ENCODE peak calls at places on chromosomes 16 and 17, in eight cellular contexts. One of them, this sample, is unnamed.

GRCh38 chr17:66805567-66805966 is 29.4 kb upstream of the CACNG5 start:
- DNase-seq in CD4-positive, alpha-beta memory T cell: no peak
- DNase-seq in heart right ventricle: no peak
- DNase-seq in ovary: no peak
- DNase-seq in tibial nerve: no peak
- DNase-seq in PC-3: no peak
- DNase-seq in upper lobe of right lung: no peak
- DNase-seq in fibroblast of lung: no peak
- DNase-seq in this sample: no peak

GRCh38 chr17:40486513-40487370 is 14.7 kb downstream of the TNS4 start:
- DNase-seq in CD4-positive, alpha-beta memory T cell: no peak
- DNase-seq in heart right ventricle: no peak
- DNase-seq in ovary: peak; percentile 19
- DNase-seq in tibial nerve: no peak
- DNase-seq in PC-3: peak; percentile 64
- DNase-seq in upper lobe of right lung: no peak
- DNase-seq in fibroblast of lung: peak; percentile 81
- DNase-seq in this sample: no peak

GRCh38 chr16:56603589-56603988 is 4.8 kb upstream of the MT2A start:
- DNase-seq in CD4-positive, alpha-beta memory T cell: no peak
- DNase-seq in heart right ventricle: peak; percentile 65
- DNase-seq in ovary: no peak
- DNase-seq in tibial nerve: no peak
- DNase-seq in PC-3: peak; percentile 72
- DNase-seq in upper lobe of right lung: no peak
- DNase-seq in fibroblast of lung: peak; percentile 47
- DNase-seq in this sample: no peak

GRCh38 chr17:77810536-77810935 is 148.0 kb upstream of the TNRC6C start:
- DNase-seq in CD4-positive, alpha-beta memory T cell: no peak
- DNase-seq in heart right ventricle: peak; percentile 53
- DNase-seq in ovary: no peak
- DNase-seq in tibial nerve: no peak
- DNase-seq in PC-3: peak; percentile 71
- DNase-seq in upper lobe of right lung: no peak
- DNase-seq in fibroblast of lung: peak; percentile 77
- DNase-seq in this sample: peak; percentile 71

GRCh38 chr16:54285414-54286066 is 1.0 kb downstream of the IRX3 start:
- DNase-seq in CD4-positive, alpha-beta memory T cell: no peak
- DNase-seq in heart right ventricle: peak; percentile 27
- DNase-seq in ovary: no peak
- DNase-seq in tibial nerve: no peak
- DNase-seq in PC-3: no peak
- DNase-seq in upper lobe of right lung: peak; percentile 75
- DNase-seq in fibroblast of lung: no peak
- DNase-seq in this sample: no peak

GRCh38 chr16:842061-842476 is 41.5 kb upstream of the GNG13 start:
- DNase-seq in CD4-positive, alpha-beta memory T cell: no peak
- DNase-seq in heart right ventricle: no peak
- DNase-seq in ovary: no peak
- DNase-seq in tibial nerve: no peak
- DNase-seq in PC-3: no peak
- DNase-seq in upper lobe of right lung: no peak
- DNase-seq in fibroblast of lung: no peak
- DNase-seq in this sample: no peak

GRCh38 chr17:32349503-32349853 is 479 bp upstream of the ZNF207 start:
- DNase-seq in CD4-positive, alpha-beta memory T cell: no peak
- DNase-seq in heart right ventricle: peak; percentile 15
- DNase-seq in ovary: no peak
- DNase-seq in tibial nerve: no peak
- DNase-seq in PC-3: peak; percentile 3
- DNase-seq in upper lobe of right lung: no peak
- DNase-seq in fibroblast of lung: no peak
- DNase-seq in this sample: no peak

GRCh38 chr17:53570731-53571130 is 252.0 kb upstream of the KIF2B start:
- DNase-seq in CD4-positive, alpha-beta memory T cell: no peak
- DNase-seq in heart right ventricle: no peak
- DNase-seq in ovary: no peak
- DNase-seq in tibial nerve: no peak
- DNase-seq in PC-3: no peak
- DNase-seq in upper lobe of right lung: no peak
- DNase-seq in fibroblast of lung: peak; percentile 17
- DNase-seq in this sample: no peak

GRCh38 chr17:61495161-61495857 is 43.1 kb downstream of the TBX4 start:
- DNase-seq in CD4-positive, alpha-beta memory T cell: no peak
- DNase-seq in heart right ventricle: no peak
- DNase-seq in ovary: no peak
- DNase-seq in tibial nerve: no peak
- DNase-seq in PC-3: no peak
- DNase-seq in upper lobe of right lung: no peak
- DNase-seq in fibroblast of lung: peak; percentile 38
- DNase-seq in this sample: no peak

GRCh38 chr17:61494325-61495160 is 42.3 kb downstream of the TBX4 start:
- DNase-seq in CD4-positive, alpha-beta memory T cell: no peak
- DNase-seq in heart right ventricle: no peak
- DNase-seq in ovary: no peak
- DNase-seq in tibial nerve: no peak
- DNase-seq in PC-3: no peak
- DNase-seq in upper lobe of right lung: no peak
- DNase-seq in fibroblast of lung: no peak
- DNase-seq in this sample: no peak

GRCh38 chr17:61491981-61492380 is 39.8 kb downstream of the TBX4 start:
- DNase-seq in CD4-positive, alpha-beta memory T cell: no peak
- DNase-seq in heart right ventricle: no peak
- DNase-seq in ovary: no peak
- DNase-seq in tibial nerve: no peak
- DNase-seq in PC-3: no peak
- DNase-seq in upper lobe of right lung: no peak
- DNase-seq in fibroblast of lung: no peak
- DNase-seq in this sample: no peak

GRCh38 chr17:61490540-61490975 is 38.3 kb downstream of the TBX4 start:
- DNase-seq in CD4-positive, alpha-beta memory T cell: no peak
- DNase-seq in heart right ventricle: no peak
- DNase-seq in ovary: no peak
- DNase-seq in tibial nerve: no peak
- DNase-seq in PC-3: peak; percentile 67
- DNase-seq in upper lobe of right lung: no peak
- DNase-seq in fibroblast of lung: peak; percentile 79
- DNase-seq in this sample: no peak

GRCh38 chr17:61492759-61493526 is 40.7 kb downstream of the TBX4 start:
- DNase-seq in CD4-positive, alpha-beta memory T cell: no peak
- DNase-seq in heart right ventricle: no peak
- DNase-seq in ovary: no peak
- DNase-seq in tibial nerve: no peak
- DNase-seq in PC-3: no peak
- DNase-seq in upper lobe of right lung: no peak
- DNase-seq in fibroblast of lung: no peak
- DNase-seq in this sample: no peak
- H3K9me3 ChIP-seq in CD4-positive, alpha-beta memory T cell: no peaks in the 10 kb centered on the region
- H3K9me3 ChIP-seq in heart right ventricle: no peaks in the 10 kb centered on the region
- H3K9me3 ChIP-seq in ovary: no peaks in the 10 kb centered on the region
- H3K9me3 ChIP-seq in tibial nerve: no peaks in the 10 kb centered on the region
- H3K9me3 ChIP-seq in PC-3: no peaks in the 10 kb centered on the region
- H3K9me3 ChIP-seq in upper lobe of right lung: no peaks in the 10 kb centered on the region
- H3K9me3 ChIP-seq in fibroblast of lung: no peaks in the 10 kb centered on the region
- H3K9me3 ChIP-seq in this sample: no peaks in the 10 kb centered on the region

GRCh38 chr17:63696381-63696961 is 3.5 kb downstream of the LIMD2 start:
- DNase-seq in CD4-positive, alpha-beta memory T cell: peak; percentile 40
- DNase-seq in heart right ventricle: no peak
- DNase-seq in ovary: no peak
- DNase-seq in tibial nerve: no peak
- DNase-seq in PC-3: peak; percentile 55
- DNase-seq in upper lobe of right lung: no peak
- DNase-seq in fibroblast of lung: peak; percentile 38
- DNase-seq in this sample: no peak

GRCh38 chr17:63693411-63694113 is 6.4 kb downstream of the LIMD2 start:
- DNase-seq in CD4-positive, alpha-beta memory T cell: no peak
- DNase-seq in heart right ventricle: no peak
- DNase-seq in ovary: no peak
- DNase-seq in tibial nerve: no peak
- DNase-seq in PC-3: no peak
- DNase-seq in upper lobe of right lung: no peak
- DNase-seq in fibroblast of lung: no peak
- DNase-seq in this sample: no peak

GRCh38 chr17:63695889-63696288 is 4.0 kb downstream of the LIMD2 start:
- DNase-seq in CD4-positive, alpha-beta memory T cell: no peak
- DNase-seq in heart right ventricle: no peak
- DNase-seq in ovary: no peak
- DNase-seq in tibial nerve: no peak
- DNase-seq in PC-3: no peak
- DNase-seq in upper lobe of right lung: no peak
- DNase-seq in fibroblast of lung: no peak
- DNase-seq in this sample: no peak

GRCh38 chr17:63694974-63695773 is 4.8 kb downstream of the LIMD2 start:
- DNase-seq in CD4-positive, alpha-beta memory T cell: no peak
- DNase-seq in heart right ventricle: no peak
- DNase-seq in ovary: no peak
- DNase-seq in tibial nerve: no peak
- DNase-seq in PC-3: no peak
- DNase-seq in upper lobe of right lung: no peak
- DNase-seq in fibroblast of lung: no peak
- DNase-seq in this sample: no peak

DNA sequence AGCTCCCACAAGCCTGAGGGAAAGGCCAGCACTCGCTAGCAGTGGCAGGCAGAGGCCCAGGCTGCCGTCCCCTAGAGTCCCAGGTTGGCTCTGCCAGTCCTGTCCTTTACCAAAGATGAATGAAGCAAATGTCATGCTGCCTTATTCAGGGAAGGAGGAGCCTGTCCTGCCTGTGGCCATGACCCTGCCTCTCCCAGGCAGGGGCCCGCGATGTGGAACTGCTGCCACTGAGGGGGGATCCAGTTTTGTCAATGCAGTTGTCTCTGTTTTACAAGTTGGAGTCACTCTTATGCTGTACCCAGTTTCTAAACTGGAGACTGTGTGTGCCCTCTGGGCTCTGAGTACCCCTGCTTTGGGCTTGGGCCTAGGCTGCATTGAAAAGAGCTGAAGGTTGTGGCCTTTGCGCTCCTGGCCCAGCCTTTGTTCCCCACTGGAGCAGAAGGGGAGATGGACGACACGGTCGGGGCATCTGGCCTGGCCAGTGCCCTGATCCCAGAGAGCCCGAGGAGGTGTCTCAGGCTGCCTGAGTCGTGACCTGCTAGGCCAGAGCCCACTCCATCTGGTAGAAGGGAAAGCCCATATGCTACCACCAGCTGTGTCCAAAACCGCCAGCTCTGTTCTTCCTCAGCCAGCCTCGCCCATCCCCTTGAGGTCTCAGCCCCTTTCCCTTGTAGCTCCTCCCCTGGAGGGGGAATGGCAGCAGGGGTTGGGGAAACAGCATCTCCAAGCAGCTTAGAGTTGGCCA is 5.5 kb downstream of the LIMD2 start:
- DNase-seq in CD4-positive, alpha-beta memory T cell: no peak
- DNase-seq in heart right ventricle: no peak
- DNase-seq in ovary: no peak
- DNase-seq in tibial nerve: no peak
- DNase-seq in PC-3: no peak
- DNase-seq in upper lobe of right lung: no peak
- DNase-seq in fibroblast of lung: no peak
- DNase-seq in this sample: no peak
- H3K36me3 ChIP-seq in CD4-positive, alpha-beta memory T cell: peaks cover 51% of the 10 kb centered on the region
- H3K36me3 ChIP-seq in heart right ventricle: peaks cover 28% of the 10 kb centered on the region
- H3K36me3 ChIP-seq in ovary: no peaks in the 10 kb centered on the region
- H3K36me3 ChIP-seq in tibial nerve: peaks cover 43% of the 10 kb centered on the region
- H3K36me3 ChIP-seq in PC-3: peaks cover 8% of the 10 kb centered on the region
- H3K36me3 ChIP-seq in upper lobe of right lung: peaks cover 54% of the 10 kb centered on the region
- H3K36me3 ChIP-seq in fibroblast of lung: peaks cover 12% of the 10 kb centered on the region
- H3K36me3 ChIP-seq in this sample: peaks cover 8% of the 10 kb centered on the region

DNA sequence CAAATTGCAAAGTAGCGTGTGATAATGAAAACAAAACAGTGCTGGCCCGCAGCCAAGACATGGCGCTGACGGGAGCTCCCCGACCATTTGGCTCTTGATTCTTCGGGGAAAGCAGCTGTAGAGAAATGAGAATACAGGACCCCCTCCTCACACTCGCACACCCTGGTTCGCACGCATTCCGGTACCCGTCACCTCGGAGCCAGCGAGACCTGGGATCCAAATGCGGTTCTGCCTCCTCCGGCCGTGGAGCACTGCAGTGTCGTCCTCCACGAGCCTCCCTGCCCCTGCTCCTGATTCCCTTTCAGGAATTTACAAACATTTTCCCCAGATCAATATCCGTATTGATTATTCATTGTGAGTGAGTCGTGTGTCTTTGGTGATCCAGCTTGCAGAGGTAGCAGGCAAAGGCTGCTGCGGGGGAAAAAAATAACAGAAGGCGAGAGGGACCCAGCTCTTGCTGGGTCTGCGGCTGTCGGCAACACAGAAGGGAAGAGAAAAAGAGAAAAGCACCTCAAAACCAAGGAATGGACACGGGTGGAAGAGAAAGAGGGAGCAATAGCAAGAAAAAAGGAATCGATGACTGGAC is 184.1 kb upstream of the ZFHX3 start:
- DNase-seq in CD4-positive, alpha-beta memory T cell: no peak
- DNase-seq in heart right ventricle: no peak
- DNase-seq in ovary: peak; percentile 23
- DNase-seq in tibial nerve: no peak
- DNase-seq in PC-3: no peak
- DNase-seq in upper lobe of right lung: no peak
- DNase-seq in fibroblast of lung: no peak
- DNase-seq in this sample: no peak
- H3K27ac ChIP-seq in CD4-positive, alpha-beta memory T cell: no peak overlapping the region
- H3K27ac ChIP-seq in heart right ventricle: no peak overlapping the region
- H3K27ac ChIP-seq in ovary: no peak overlapping the region
- H3K27ac ChIP-seq in tibial nerve: no peak overlapping the region
- H3K27ac ChIP-seq in PC-3: no peak overlapping the region
- H3K27ac ChIP-seq in upper lobe of right lung: no peak overlapping the region
- H3K27ac ChIP-seq in fibroblast of lung: peak overlapping the region; percentile 68
- H3K27ac ChIP-seq in this sample: no peak overlapping the region

GRCh38 chr16:16155234-16155633 is 68.1 kb downstream of the ABCC6 start:
- DNase-seq in CD4-positive, alpha-beta memory T cell: no peak
- DNase-seq in heart right ventricle: no peak
- DNase-seq in ovary: no peak
- DNase-seq in tibial nerve: no peak
- DNase-seq in PC-3: no peak
- DNase-seq in upper lobe of right lung: no peak
- DNase-seq in fibroblast of lung: no peak
- DNase-seq in this sample: no peak

GRCh38 chr16:16158082-16158658 is 65.1 kb downstream of the ABCC6 start:
- DNase-seq in CD4-positive, alpha-beta memory T cell: no peak
- DNase-seq in heart right ventricle: no peak
- DNase-seq in ovary: no peak
- DNase-seq in tibial nerve: no peak
- DNase-seq in PC-3: no peak
- DNase-seq in upper lobe of right lung: no peak
- DNase-seq in fibroblast of lung: no peak
- DNase-seq in this sample: no peak

GRCh38 chr16:16158741-16159374 is 64.4 kb downstream of the ABCC6 start:
- DNase-seq in CD4-positive, alpha-beta memory T cell: no peak
- DNase-seq in heart right ventricle: no peak
- DNase-seq in ovary: no peak
- DNase-seq in tibial nerve: no peak
- DNase-seq in PC-3: peak; percentile 9
- DNase-seq in upper lobe of right lung: no peak
- DNase-seq in fibroblast of lung: peak; percentile 27
- DNase-seq in this sample: no peak

GRCh38 chr16:16159662-16160061 is 63.6 kb downstream of the ABCC6 start:
- DNase-seq in CD4-positive, alpha-beta memory T cell: no peak
- DNase-seq in heart right ventricle: no peak
- DNase-seq in ovary: no peak
- DNase-seq in tibial nerve: no peak
- DNase-seq in PC-3: no peak
- DNase-seq in upper lobe of right lung: no peak
- DNase-seq in fibroblast of lung: no peak
- DNase-seq in this sample: no peak

DNA sequence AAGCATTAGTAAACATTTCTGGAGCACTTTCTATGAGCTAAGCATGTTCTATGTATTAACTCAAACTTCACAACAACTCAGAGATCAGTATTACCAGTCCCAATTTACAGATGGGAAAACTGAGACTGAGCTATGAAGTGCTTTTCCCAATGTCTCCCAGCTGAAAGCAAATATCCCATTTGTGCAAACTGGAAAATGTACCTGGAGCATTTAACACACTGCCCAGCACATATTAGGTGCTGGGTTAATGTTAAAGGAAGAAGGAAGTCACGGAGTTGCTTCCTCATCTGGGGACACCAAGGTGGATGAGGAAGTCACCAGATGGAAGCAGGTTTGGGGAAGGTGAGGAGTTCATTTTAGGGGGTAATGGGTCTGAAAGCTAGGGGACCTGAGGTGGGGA is 66.1 kb downstream of the ABCC6 start:
- DNase-seq in CD4-positive, alpha-beta memory T cell: no peak
- DNase-seq in heart right ventricle: no peak
- DNase-seq in ovary: no peak
- DNase-seq in tibial nerve: no peak
- DNase-seq in PC-3: no peak
- DNase-seq in upper lobe of right lung: no peak
- DNase-seq in fibroblast of lung: no peak
- DNase-seq in this sample: no peak
- H3K9me3 ChIP-seq in CD4-positive, alpha-beta memory T cell: peaks cover 18% of the 10 kb centered on the region
- H3K9me3 ChIP-seq in heart right ventricle: peaks cover 29% of the 10 kb centered on the region
- H3K9me3 ChIP-seq in ovary: no peaks in the 10 kb centered on the region
- H3K9me3 ChIP-seq in tibial nerve: no peaks in the 10 kb centered on the region
- H3K9me3 ChIP-seq in PC-3: no peaks in the 10 kb centered on the region
- H3K9me3 ChIP-seq in upper lobe of right lung: no peaks in the 10 kb centered on the region
- H3K9me3 ChIP-seq in fibroblast of lung: no peaks in the 10 kb centered on the region
- H3K9me3 ChIP-seq in this sample: peaks cover 2% of the 10 kb centered on the region